ENCODE peak calls at places on chromosomes 16 and 17, in five cellular contexts. One of them, this sample, is unnamed.

GRCh38 chr17:67558740-67559380 is 158.9 kb upstream of the NOL11 start:
- DNase-seq in fibroblast of the conjunctiva: no peak
- DNase-seq in stimulated activated CD4-positive, alpha-beta T cell treated with anti-CD3 and anti-CD28 coated beads, Interleukin-4, amount 100 ng/mL, for 1 hour: no peak
- DNase-seq in upper lobe of right lung: no peak
- DNase-seq in left lung: no peak
- DNase-seq in this sample: no peak

GRCh38 chr16:11309895-11310633 is 28.9 kb upstream of the PRM1 start:
- DNase-seq in left lung: no peak
- DNase-seq in stimulated activated CD4-positive, alpha-beta T cell treated with anti-CD3 and anti-CD28 coated beads, Interleukin-4, amount 100 ng/mL, for 1 hour: no peak
- DNase-seq in fibroblast of the conjunctiva: no peak
- DNase-seq in upper lobe of right lung: no peak
- DNase-seq in this sample: no peak

GRCh38 chr17:77566151-77566550 is 392.4 kb upstream of the TNRC6C start:
- DNase-seq in stimulated activated CD4-positive, alpha-beta T cell treated with anti-CD3 and anti-CD28 coated beads, Interleukin-4, amount 100 ng/mL, for 1 hour: no peak
- DNase-seq in left lung: peak
- DNase-seq in upper lobe of right lung: peak
- DNase-seq in fibroblast of the conjunctiva: no peak
- DNase-seq in this sample: no peak

GRCh38 chr17:70320642-70321345 is 151.5 kb downstream of the KCNJ2 start:
- DNase-seq in upper lobe of right lung: peak
- DNase-seq in stimulated activated CD4-positive, alpha-beta T cell treated with anti-CD3 and anti-CD28 coated beads, Interleukin-4, amount 100 ng/mL, for 1 hour: no peak
- DNase-seq in fibroblast of the conjunctiva: no peak
- DNase-seq in left lung: peak
- DNase-seq in this sample: no peak

GRCh38 chr17:40317345-40317873 is 8.4 kb downstream of the RARA start:
- DNase-seq in upper lobe of right lung: peak
- DNase-seq in stimulated activated CD4-positive, alpha-beta T cell treated with anti-CD3 and anti-CD28 coated beads, Interleukin-4, amount 100 ng/mL, for 1 hour: no peak
- DNase-seq in left lung: peak
- DNase-seq in fibroblast of the conjunctiva: no peak
- DNase-seq in this sample: no peak

GRCh38 chr16:17392857-17393421 is 77.8 kb downstream of the XYLT1 start:
- DNase-seq in stimulated activated CD4-positive, alpha-beta T cell treated with anti-CD3 and anti-CD28 coated beads, Interleukin-4, amount 100 ng/mL, for 1 hour: no peak
- DNase-seq in fibroblast of the conjunctiva: no peak
- DNase-seq in upper lobe of right lung: no peak
- DNase-seq in left lung: no peak
- DNase-seq in this sample: no peak

GRCh38 chr16:11138769-11139623 is 117.0 kb downstream of the SOCS1 start:
- DNase-seq in left lung: no peak
- DNase-seq in fibroblast of the conjunctiva: peak
- DNase-seq in upper lobe of right lung: no peak
- DNase-seq in stimulated activated CD4-positive, alpha-beta T cell treated with anti-CD3 and anti-CD28 coated beads, Interleukin-4, amount 100 ng/mL, for 1 hour: no peak
- DNase-seq in this sample: no peak

GRCh38 chr16:26053889-26054288 is 362.1 kb downstream of the HS3ST4 start:
- DNase-seq in fibroblast of the conjunctiva: no peak
- DNase-seq in left lung: no peak
- DNase-seq in upper lobe of right lung: no peak
- DNase-seq in stimulated activated CD4-positive, alpha-beta T cell treated with anti-CD3 and anti-CD28 coated beads, Interleukin-4, amount 100 ng/mL, for 1 hour: no peak
- DNase-seq in this sample: no peak

GRCh38 chr17:76261421-76262215 is 3.5 kb upstream of the UBALD2 start:
- DNase-seq in left lung: peak
- DNase-seq in fibroblast of the conjunctiva: no peak
- DNase-seq in stimulated activated CD4-positive, alpha-beta T cell treated with anti-CD3 and anti-CD28 coated beads, Interleukin-4, amount 100 ng/mL, for 1 hour: no peak
- DNase-seq in upper lobe of right lung: no peak
- DNase-seq in this sample: no peak

GRCh38 chr16:4529085-4530060 is 9.2 kb downstream of the CDIP1 start:
- DNase-seq in left lung: no peak
- DNase-seq in upper lobe of right lung: no peak
- DNase-seq in stimulated activated CD4-positive, alpha-beta T cell treated with anti-CD3 and anti-CD28 coated beads, Interleukin-4, amount 100 ng/mL, for 1 hour: no peak
- DNase-seq in fibroblast of the conjunctiva: no peak
- DNase-seq in this sample: peak

GRCh38 chr17:42411905-42412679 is 11.0 kb downstream of the CAVIN1 start:
- DNase-seq in left lung: no peak
- DNase-seq in fibroblast of the conjunctiva: no peak
- DNase-seq in upper lobe of right lung: no peak
- DNase-seq in stimulated activated CD4-positive, alpha-beta T cell treated with anti-CD3 and anti-CD28 coated beads, Interleukin-4, amount 100 ng/mL, for 1 hour: no peak
- DNase-seq in this sample: no peak

GRCh38 chr17:49031965-49032928 is 35.1 kb downstream of the IGF2BP1 start:
- DNase-seq in upper lobe of right lung: no peak
- DNase-seq in stimulated activated CD4-positive, alpha-beta T cell treated with anti-CD3 and anti-CD28 coated beads, Interleukin-4, amount 100 ng/mL, for 1 hour: no peak
- DNase-seq in left lung: no peak
- DNase-seq in fibroblast of the conjunctiva: peak
- DNase-seq in this sample: peak

GRCh38 chr16:68451656-68452055 is 3.3 kb upstream of the SMPD3 start:
- DNase-seq in stimulated activated CD4-positive, alpha-beta T cell treated with anti-CD3 and anti-CD28 coated beads, Interleukin-4, amount 100 ng/mL, for 1 hour: no peak
- DNase-seq in upper lobe of right lung: no peak
- DNase-seq in left lung: no peak
- DNase-seq in fibroblast of the conjunctiva: no peak
- DNase-seq in this sample: no peak

GRCh38 chr17:4897198-4897657 is 2.1 kb upstream of the C17orf107 start:
- DNase-seq in left lung: no peak
- DNase-seq in fibroblast of the conjunctiva: no peak
- DNase-seq in stimulated activated CD4-positive, alpha-beta T cell treated with anti-CD3 and anti-CD28 coated beads, Interleukin-4, amount 100 ng/mL, for 1 hour: no peak
- DNase-seq in upper lobe of right lung: no peak
- DNase-seq in this sample: no peak

GRCh38 chr17:82376042-82376730 is 4.6 kb downstream of the UTS2R start:
- DNase-seq in fibroblast of the conjunctiva: no peak
- DNase-seq in stimulated activated CD4-positive, alpha-beta T cell treated with anti-CD3 and anti-CD28 coated beads, Interleukin-4, amount 100 ng/mL, for 1 hour: no peak
- DNase-seq in left lung: no peak
- DNase-seq in upper lobe of right lung: no peak
- DNase-seq in this sample: no peak

GRCh38 chr17:6657633-6658287 is 6.2 kb downstream of the C17orf100 start:
- DNase-seq in upper lobe of right lung: no peak
- DNase-seq in stimulated activated CD4-positive, alpha-beta T cell treated with anti-CD3 and anti-CD28 coated beads, Interleukin-4, amount 100 ng/mL, for 1 hour: no peak
- DNase-seq in left lung: no peak
- DNase-seq in fibroblast of the conjunctiva: no peak
- DNase-seq in this sample: no peak

GRCh38 chr17:82246040-82246364 is 17.2 kb downstream of the SLC16A3 start:
- DNase-seq in upper lobe of right lung: no peak
- DNase-seq in left lung: no peak
- DNase-seq in fibroblast of the conjunctiva: no peak
- DNase-seq in stimulated activated CD4-positive, alpha-beta T cell treated with anti-CD3 and anti-CD28 coated beads, Interleukin-4, amount 100 ng/mL, for 1 hour: no peak
- DNase-seq in this sample: no peak

GRCh38 chr16:13940397-13940933 is 20.5 kb downstream of the ERCC4 start:
- DNase-seq in fibroblast of the conjunctiva: no peak
- DNase-seq in stimulated activated CD4-positive, alpha-beta T cell treated with anti-CD3 and anti-CD28 coated beads, Interleukin-4, amount 100 ng/mL, for 1 hour: no peak
- DNase-seq in upper lobe of right lung: no peak
- DNase-seq in left lung: no peak
- DNase-seq in this sample: no peak

GRCh38 chr17:37066322-37066905 is 117.7 kb downstream of the AATF start:
- DNase-seq in upper lobe of right lung: no peak
- DNase-seq in stimulated activated CD4-positive, alpha-beta T cell treated with anti-CD3 and anti-CD28 coated beads, Interleukin-4, amount 100 ng/mL, for 1 hour: no peak
- DNase-seq in left lung: no peak
- DNase-seq in fibroblast of the conjunctiva: no peak
- DNase-seq in this sample: no peak

GRCh38 chr17:3675886-3676285 is 7.3 kb downstream of the EMC6 start:
- DNase-seq in left lung: no peak
- DNase-seq in fibroblast of the conjunctiva: no peak
- DNase-seq in upper lobe of right lung: no peak
- DNase-seq in stimulated activated CD4-positive, alpha-beta T cell treated with anti-CD3 and anti-CD28 coated beads, Interleukin-4, amount 100 ng/mL, for 1 hour: no peak
- DNase-seq in this sample: no peak

GRCh38 chr17:49387374-49388289 is 25.6 kb upstream of the ZNF652 start:
- DNase-seq in left lung: no peak
- DNase-seq in fibroblast of the conjunctiva: no peak
- DNase-seq in stimulated activated CD4-positive, alpha-beta T cell treated with anti-CD3 and anti-CD28 coated beads, Interleukin-4, amount 100 ng/mL, for 1 hour: no peak
- DNase-seq in upper lobe of right lung: no peak
- DNase-seq in this sample: no peak

GRCh38 chr17:82965371-82965770 is 114.0 kb upstream of the METRNL start:
- DNase-seq in left lung: peak
- DNase-seq in fibroblast of the conjunctiva: no peak
- DNase-seq in upper lobe of right lung: peak
- DNase-seq in stimulated activated CD4-positive, alpha-beta T cell treated with anti-CD3 and anti-CD28 coated beads, Interleukin-4, amount 100 ng/mL, for 1 hour: no peak
- DNase-seq in this sample: no peak

GRCh38 chr16:57479422-57480126 is 6.7 kb downstream of the DOK4 start:
- DNase-seq in upper lobe of right lung: no peak
- DNase-seq in stimulated activated CD4-positive, alpha-beta T cell treated with anti-CD3 and anti-CD28 coated beads, Interleukin-4, amount 100 ng/mL, for 1 hour: no peak
- DNase-seq in left lung: no peak
- DNase-seq in fibroblast of the conjunctiva: peak
- DNase-seq in this sample: no peak

GRCh38 chr17:72477529-72477928 is 356.7 kb downstream of the SOX9 start:
- DNase-seq in fibroblast of the conjunctiva: no peak
- DNase-seq in upper lobe of right lung: no peak
- DNase-seq in stimulated activated CD4-positive, alpha-beta T cell treated with anti-CD3 and anti-CD28 coated beads, Interleukin-4, amount 100 ng/mL, for 1 hour: no peak
- DNase-seq in left lung: no peak
- DNase-seq in this sample: no peak

GRCh38 chr17:49513044-49513395 is 17.9 kb downstream of the NGFR start:
- DNase-seq in upper lobe of right lung: peak
- DNase-seq in left lung: no peak
- DNase-seq in fibroblast of the conjunctiva: no peak
- DNase-seq in stimulated activated CD4-positive, alpha-beta T cell treated with anti-CD3 and anti-CD28 coated beads, Interleukin-4, amount 100 ng/mL, for 1 hour: no peak
- DNase-seq in this sample: no peak

GRCh38 chr17:32275060-32276042 is 9.7 kb downstream of the RHBDL3 start:
- DNase-seq in stimulated activated CD4-positive, alpha-beta T cell treated with anti-CD3 and anti-CD28 coated beads, Interleukin-4, amount 100 ng/mL, for 1 hour: no peak
- DNase-seq in fibroblast of the conjunctiva: peak
- DNase-seq in left lung: peak
- DNase-seq in upper lobe of right lung: no peak
- DNase-seq in this sample: no peak